ENCODE peak calls at places on chromosomes 12 and 14, in eight cellular contexts. One of them, this sample, is unnamed.

GRCh38 chr14:102878174-102878969 is 44.1 kb upstream of the AMN start:
- DNase-seq in lower lobe of right lung: no peak
- DNase-seq in fibroblast of lung: no peak
- DNase-seq in Caco-2: peak; percentile 43
- DNase-seq in A549: no peak
- DNase-seq in IMR-90: no peak
- DNase-seq in ovary: no peak
- DNase-seq in endothelial cell of umbilical vein: no peak
- DNase-seq in this sample: peak; percentile 64

GRCh38 chr12:112097641-112098040 is 10.9 kb downstream of the NAA25 start:
- DNase-seq in A549: no peak
- DNase-seq in fibroblast of lung: no peak
- DNase-seq in lower lobe of right lung: no peak
- DNase-seq in IMR-90: no peak
- DNase-seq in endothelial cell of umbilical vein: no peak
- DNase-seq in ovary: no peak
- DNase-seq in Caco-2: no peak
- DNase-seq in this sample: peak; percentile 36

GRCh38 chr12:76898472-76898871 is 19.7 kb upstream of the CSRP2 start:
- DNase-seq in ovary: no peak
- DNase-seq in Caco-2: no peak
- DNase-seq in IMR-90: no peak
- DNase-seq in lower lobe of right lung: no peak
- DNase-seq in fibroblast of lung: peak; percentile 39
- DNase-seq in A549: no peak
- DNase-seq in endothelial cell of umbilical vein: no peak
- DNase-seq in this sample: no peak

GRCh38 chr14:81450100-81450531 is 50.0 kb upstream of the STON2 start:
- DNase-seq in fibroblast of lung: peak; percentile 38
- DNase-seq in ovary: peak; percentile 68
- DNase-seq in Caco-2: no peak
- DNase-seq in A549: no peak
- DNase-seq in lower lobe of right lung: no peak
- DNase-seq in IMR-90: no peak
- DNase-seq in endothelial cell of umbilical vein: no peak
- DNase-seq in this sample: peak; percentile 73

GRCh38 chr14:53327716-53328115 is 174.6 kb upstream of the DDHD1 start:
- DNase-seq in endothelial cell of umbilical vein: no peak
- DNase-seq in IMR-90: peak; percentile 69
- DNase-seq in fibroblast of lung: peak; percentile 81
- DNase-seq in Caco-2: no peak
- DNase-seq in A549: no peak
- DNase-seq in lower lobe of right lung: no peak
- DNase-seq in ovary: no peak
- DNase-seq in this sample: no peak

GRCh38 chr12:716506-716905 is 35.9 kb upstream of the WNK1 start:
- DNase-seq in IMR-90: no peak
- DNase-seq in A549: no peak
- DNase-seq in ovary: no peak
- DNase-seq in fibroblast of lung: no peak
- DNase-seq in Caco-2: no peak
- DNase-seq in endothelial cell of umbilical vein: peak; percentile 24
- DNase-seq in lower lobe of right lung: no peak
- DNase-seq in this sample: no peak

GRCh38 chr14:73789996-73790581 is 61.5 kb upstream of the PTGR2 start:
- DNase-seq in A549: no peak
- DNase-seq in ovary: peak; percentile 68
- DNase-seq in endothelial cell of umbilical vein: peak; percentile 90
- DNase-seq in fibroblast of lung: peak; percentile 98
- DNase-seq in Caco-2: no peak
- DNase-seq in IMR-90: peak; percentile 97
- DNase-seq in lower lobe of right lung: no peak
- DNase-seq in this sample: no peak

GRCh38 chr12:57005980-57006808 is at the start of gene ZBTB39:
- DNase-seq in fibroblast of lung: peak; percentile 45
- DNase-seq in Caco-2: peak; percentile 82
- DNase-seq in IMR-90: peak; percentile 35
- DNase-seq in ovary: peak; percentile 76
- DNase-seq in lower lobe of right lung: peak; percentile 64
- DNase-seq in endothelial cell of umbilical vein: peak; percentile 37
- DNase-seq in A549: peak; percentile 82
- DNase-seq in this sample: peak; percentile 92

GRCh38 chr14:50399251-50400032 is 2.8 kb upstream of the CDKL1 start:
- DNase-seq in Caco-2: no peak
- DNase-seq in fibroblast of lung: peak; percentile 63
- DNase-seq in ovary: no peak
- DNase-seq in endothelial cell of umbilical vein: peak; percentile 33
- DNase-seq in IMR-90: peak; percentile 39
- DNase-seq in A549: peak; percentile 22
- DNase-seq in lower lobe of right lung: no peak
- DNase-seq in this sample: no peak

GRCh38 chr12:115354007-115354452 is 670.1 kb upstream of the TBX3 start:
- DNase-seq in A549: peak; percentile 68
- DNase-seq in IMR-90: peak; percentile 98
- DNase-seq in fibroblast of lung: peak; percentile 98
- DNase-seq in Caco-2: no peak
- DNase-seq in endothelial cell of umbilical vein: peak; percentile 89
- DNase-seq in lower lobe of right lung: no peak
- DNase-seq in ovary: peak; percentile 63
- DNase-seq in this sample: no peak

GRCh38 chr12:88577537-88577936 is 2.7 kb downstream of the KITLG start:
- DNase-seq in lower lobe of right lung: no peak
- DNase-seq in fibroblast of lung: no peak
- DNase-seq in ovary: no peak
- DNase-seq in endothelial cell of umbilical vein: peak; percentile 31
- DNase-seq in IMR-90: no peak
- DNase-seq in A549: peak; percentile 28
- DNase-seq in Caco-2: peak; percentile 26
- DNase-seq in this sample: no peak

GRCh38 chr12:126389215-126389841 is 1324.1 kb downstream of the AACS start:
- DNase-seq in IMR-90: no peak
- DNase-seq in ovary: no peak
- DNase-seq in lower lobe of right lung: no peak
- DNase-seq in endothelial cell of umbilical vein: no peak
- DNase-seq in fibroblast of lung: peak; percentile 83
- DNase-seq in Caco-2: no peak
- DNase-seq in A549: no peak
- DNase-seq in this sample: no peak

GRCh38 chr12:75724913-75725312 is 213.5 kb upstream of the KRR1 start:
- DNase-seq in ovary: no peak
- DNase-seq in A549: peak; percentile 28
- DNase-seq in lower lobe of right lung: no peak
- DNase-seq in fibroblast of lung: peak; percentile 98
- DNase-seq in endothelial cell of umbilical vein: peak; percentile 86
- DNase-seq in Caco-2: no peak
- DNase-seq in IMR-90: peak; percentile 92
- DNase-seq in this sample: no peak

GRCh38 chr12:128942960-128943477 is 89.7 kb downstream of the GLT1D1 start:
- DNase-seq in lower lobe of right lung: no peak
- DNase-seq in Caco-2: no peak
- DNase-seq in endothelial cell of umbilical vein: no peak
- DNase-seq in fibroblast of lung: no peak
- DNase-seq in IMR-90: no peak
- DNase-seq in ovary: no peak
- DNase-seq in A549: no peak
- DNase-seq in this sample: no peak

GRCh38 chr12:94849411-94849976 is 154.0 kb downstream of the NDUFA12 start:
- DNase-seq in endothelial cell of umbilical vein: no peak
- DNase-seq in IMR-90: no peak
- DNase-seq in Caco-2: peak; percentile 10
- DNase-seq in fibroblast of lung: no peak
- DNase-seq in A549: no peak
- DNase-seq in lower lobe of right lung: no peak
- DNase-seq in ovary: no peak
- DNase-seq in this sample: peak; percentile 82

GRCh38 chr12:105887131-105887530 is 251.6 kb downstream of the NUAK1 start:
- DNase-seq in Caco-2: no peak
- DNase-seq in fibroblast of lung: no peak
- DNase-seq in IMR-90: no peak
- DNase-seq in A549: no peak
- DNase-seq in lower lobe of right lung: no peak
- DNase-seq in ovary: no peak
- DNase-seq in endothelial cell of umbilical vein: no peak
- DNase-seq in this sample: peak; percentile 83

GRCh38 chr14:94617366-94617941 is 5.3 kb downstream of the SERPINA3 start:
- DNase-seq in IMR-90: no peak
- DNase-seq in A549: no peak
- DNase-seq in lower lobe of right lung: no peak
- DNase-seq in ovary: no peak
- DNase-seq in endothelial cell of umbilical vein: no peak
- DNase-seq in Caco-2: no peak
- DNase-seq in fibroblast of lung: no peak
- DNase-seq in this sample: no peak

GRCh38 chr14:94621358-94622134 is 9.4 kb downstream of the SERPINA3 start:
- DNase-seq in IMR-90: no peak
- DNase-seq in ovary: no peak
- DNase-seq in fibroblast of lung: no peak
- DNase-seq in endothelial cell of umbilical vein: no peak
- DNase-seq in A549: no peak
- DNase-seq in lower lobe of right lung: no peak
- DNase-seq in Caco-2: no peak
- DNase-seq in this sample: no peak

GRCh38 chr14:94620597-94620996 is 8.4 kb downstream of the SERPINA3 start:
- DNase-seq in lower lobe of right lung: no peak
- DNase-seq in Caco-2: no peak
- DNase-seq in fibroblast of lung: no peak
- DNase-seq in endothelial cell of umbilical vein: no peak
- DNase-seq in A549: no peak
- DNase-seq in IMR-90: no peak
- DNase-seq in ovary: no peak
- DNase-seq in this sample: no peak

GRCh38 chr14:94617988-94618822 is 6.0 kb downstream of the SERPINA3 start:
- DNase-seq in A549: no peak
- DNase-seq in IMR-90: no peak
- DNase-seq in lower lobe of right lung: no peak
- DNase-seq in endothelial cell of umbilical vein: no peak
- DNase-seq in ovary: no peak
- DNase-seq in Caco-2: no peak
- DNase-seq in fibroblast of lung: peak; percentile 30
- DNase-seq in this sample: no peak

DNA sequence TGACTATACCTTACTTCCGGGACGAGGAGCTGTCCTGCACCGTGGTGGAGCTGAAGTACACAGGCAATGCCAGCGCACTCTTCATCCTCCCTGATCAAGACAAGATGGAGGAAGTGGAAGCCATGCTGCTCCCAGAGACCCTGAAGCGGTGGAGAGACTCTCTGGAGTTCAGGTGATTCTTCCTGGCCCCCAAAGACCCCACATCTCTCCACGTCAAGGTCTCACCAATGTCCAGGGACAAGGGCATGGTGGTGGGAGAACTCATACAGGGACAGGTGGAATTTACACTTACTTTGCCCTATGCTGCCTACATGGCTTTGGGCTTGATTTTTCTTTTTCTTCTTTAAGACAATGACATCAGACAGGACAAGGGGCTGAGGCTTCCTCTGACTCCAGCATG is 7.1 kb downstream of the SERPINA3 start:
- DNase-seq in endothelial cell of umbilical vein: no peak
- DNase-seq in Caco-2: no peak
- DNase-seq in lower lobe of right lung: no peak
- DNase-seq in A549: no peak
- DNase-seq in ovary: no peak
- DNase-seq in fibroblast of lung: no peak
- DNase-seq in IMR-90: no peak
- DNase-seq in this sample: no peak
- H3K9me3 ChIP-seq in endothelial cell of umbilical vein: no peaks in the 10 kb centered on the region
- H3K9me3 ChIP-seq in Caco-2: peaks cover 7% of the 10 kb centered on the region
- H3K9me3 ChIP-seq in lower lobe of right lung: peaks cover 16% of the 10 kb centered on the region
- H3K9me3 ChIP-seq in A549: peaks cover 45% of the 10 kb centered on the region
- H3K9me3 ChIP-seq in ovary: no peaks in the 10 kb centered on the region
- H3K9me3 ChIP-seq in fibroblast of lung: no peaks in the 10 kb centered on the region
- H3K9me3 ChIP-seq in IMR-90: peaks cover 27% of the 10 kb centered on the region
- H3K9me3 ChIP-seq in this sample: peaks cover 32% of the 10 kb centered on the region

DNA sequence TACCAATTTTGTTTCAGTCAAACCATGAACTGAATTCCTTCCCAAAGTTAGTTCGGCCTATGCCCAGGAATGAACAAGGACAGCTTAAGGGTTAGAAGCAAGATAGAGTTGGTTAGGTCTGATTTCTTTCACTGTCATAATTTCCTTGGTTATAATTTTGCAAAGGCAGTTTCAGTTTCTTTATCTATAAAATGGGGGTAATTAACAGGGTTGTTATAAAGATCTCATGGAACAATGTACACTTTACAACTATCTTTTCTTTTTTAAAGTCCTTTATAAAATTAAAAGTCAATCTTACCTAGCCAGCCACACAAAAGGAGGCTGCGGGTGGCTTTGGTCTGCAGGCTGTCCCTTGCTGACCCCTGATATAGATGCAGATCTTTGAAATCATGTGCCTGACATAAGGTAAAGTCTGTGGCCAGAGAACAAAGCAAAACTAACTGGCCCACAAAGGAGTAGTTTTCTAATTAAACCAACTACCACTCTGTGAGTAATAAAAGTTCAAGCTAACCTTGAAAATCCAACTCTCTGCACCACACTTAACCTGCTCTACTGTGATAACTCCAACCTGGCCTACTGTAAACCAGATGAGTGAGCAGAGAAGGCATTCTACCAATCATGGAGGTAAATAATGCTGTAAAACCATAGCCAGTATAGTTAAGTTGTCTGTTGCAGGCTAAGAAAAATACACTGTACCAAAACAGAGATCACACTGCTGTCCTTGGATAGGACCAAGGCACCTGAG is 49.5 kb downstream of the SLC38A1 start:
- DNase-seq in lower lobe of right lung: no peak
- DNase-seq in A549: no peak
- DNase-seq in fibroblast of lung: no peak
- DNase-seq in Caco-2: no peak
- DNase-seq in endothelial cell of umbilical vein: no peak
- DNase-seq in IMR-90: no peak
- DNase-seq in ovary: no peak
- DNase-seq in this sample: no peak
- H3K4me3 ChIP-seq in lower lobe of right lung: no peak overlapping the region
- H3K4me3 ChIP-seq in A549: no peak overlapping the region
- H3K4me3 ChIP-seq in fibroblast of lung: no peak overlapping the region
- H3K4me3 ChIP-seq in Caco-2: no peak overlapping the region
- H3K4me3 ChIP-seq in endothelial cell of umbilical vein: no peak overlapping the region
- H3K4me3 ChIP-seq in IMR-90: no peak overlapping the region
- H3K4me3 ChIP-seq in ovary: no peak overlapping the region
- H3K4me3 ChIP-seq in this sample: no peak overlapping the region

GRCh38 chr12:52238206-52238840 is 5.3 kb downstream of the KRT7 start:
- DNase-seq in A549: peak; percentile 10
- DNase-seq in fibroblast of lung: no peak
- DNase-seq in IMR-90: no peak
- DNase-seq in ovary: no peak
- DNase-seq in Caco-2: no peak
- DNase-seq in lower lobe of right lung: no peak
- DNase-seq in endothelial cell of umbilical vein: no peak
- DNase-seq in this sample: no peak
- H3K9me3 ChIP-seq in A549: no peaks in the 10 kb centered on the region
- H3K9me3 ChIP-seq in fibroblast of lung: no peaks in the 10 kb centered on the region
- H3K9me3 ChIP-seq in IMR-90: no peaks in the 10 kb centered on the region
- H3K9me3 ChIP-seq in ovary: no peaks in the 10 kb centered on the region
- H3K9me3 ChIP-seq in Caco-2: no peaks in the 10 kb centered on the region
- H3K9me3 ChIP-seq in lower lobe of right lung: no peaks in the 10 kb centered on the region
- H3K9me3 ChIP-seq in endothelial cell of umbilical vein: no peaks in the 10 kb centered on the region
- H3K9me3 ChIP-seq in this sample: no peaks in the 10 kb centered on the region

DNA sequence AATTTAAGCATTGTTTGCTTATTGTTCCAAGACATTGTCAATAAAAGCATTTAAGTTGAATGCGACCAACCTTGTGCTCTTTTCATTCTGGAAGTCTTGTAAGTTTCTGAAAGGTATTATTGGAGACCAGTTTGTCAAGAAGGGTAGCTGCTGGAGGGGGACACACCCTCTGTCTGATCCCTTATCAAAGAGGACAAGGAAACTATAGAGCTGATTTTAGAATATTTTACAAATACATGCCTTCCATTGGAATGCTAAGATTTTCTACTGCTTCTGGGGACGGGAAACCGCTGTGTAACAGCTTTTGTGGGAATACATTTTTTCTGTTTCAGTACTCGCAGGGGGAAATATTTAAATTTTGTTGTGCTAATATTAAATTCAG is 3.5 kb downstream of the FOS start:
- DNase-seq in fibroblast of lung: peak; percentile 56
- DNase-seq in lower lobe of right lung: no peak
- DNase-seq in A549: no peak
- DNase-seq in ovary: no peak
- DNase-seq in IMR-90: peak; percentile 60
- DNase-seq in endothelial cell of umbilical vein: no peak
- DNase-seq in Caco-2: peak; percentile 30
- DNase-seq in this sample: no peak
- H3K4me3 ChIP-seq in fibroblast of lung: no peak overlapping the region
- H3K4me3 ChIP-seq in lower lobe of right lung: peak overlapping the region; percentile 90
- H3K4me3 ChIP-seq in A549: no peak overlapping the region
- H3K4me3 ChIP-seq in ovary: peak overlapping the region; percentile 80
- H3K4me3 ChIP-seq in IMR-90: no peak overlapping the region
- H3K4me3 ChIP-seq in endothelial cell of umbilical vein: no peak overlapping the region
- H3K4me3 ChIP-seq in Caco-2: no peak overlapping the region
- H3K4me3 ChIP-seq in this sample: no peak overlapping the region

This sample was measured in endodermal cell.